ENCODE peak calls at places on chromosomes 4 and X, in eight cellular contexts. N is GM06990, S is iris pigment epithelial cell, X is HT1080, O is cerebellum, I is MCF 10A, E is cerebellar cortex, A is endothelial cell. G is an unnamed sample.

GRCh38 chrX:138128025-138128671 is 562.2 kb downstream of the ZIC3 start:
- DNase-seq in N (peak), S (peak), O (peak), I (peak), E (peak), X (peak), A (peak), G (peak)

GRCh38 chr4:19256823-19257222 is 994.9 kb upstream of the SLIT2 start:
- DNase-seq in A (no peak), E (no peak), N (no peak), O (no peak), X (no peak), I (no peak), S (no peak), G (no peak)

GRCh38 chr4:6840062-6840976 is 57.8 kb downstream of the KIAA0232 start:
- DNase-seq in O (no peak), I (no peak), S (peak), N (no peak), X (peak), A (no peak), E (no peak), G (peak)

GRCh38 chr4:138113819-138114415 is 128.2 kb downstream of the SLC7A11 start:
- DNase-seq in E (no peak), N (no peak), X (peak), I (peak), S (peak), O (no peak), A (no peak), G (peak)

GRCh38 chr4:70705146-70705855 is 16.5 kb upstream of the RUFY3 start:
- DNase-seq in O (peak), A (peak), E (peak), X (peak), S (peak), I (peak), N (peak), G (peak)

GRCh38 chrX:2829066-2829430 is 318 bp downstream of the GYG2 start:
- DNase-seq in O (no peak), A (no peak), E (no peak), X (no peak), N (no peak), I (no peak), S (no peak), G (no peak)

GRCh38 chr4:622071-622995 is 3.0 kb upstream of the PDE6B start:
- DNase-seq in S (no peak), I (no peak), O (no peak), E (no peak), X (no peak), N (no peak), A (no peak), G (peak)

GRCh38 chrX:47590984-47591383 is 8.7 kb downstream of the TIMP1 start:
- DNase-seq in I (no peak), E (no peak), N (no peak), X (no peak), O (no peak), A (no peak), S (no peak), G (no peak)

GRCh38 chr4:113051361-113051760 is 1.9 kb downstream of the ANK2 start:
- DNase-seq in I (no peak), S (no peak), X (no peak), A (no peak), N (no peak), O (no peak), E (peak), G (no peak)

GRCh38 chr4:38114435-38114834 is 154.2 kb downstream of the PTTG2 start:
- DNase-seq in N (no peak), I (no peak), O (no peak), E (no peak), A (peak), X (no peak), S (no peak), G (no peak)

GRCh38 chr4:150896513-150896912 is 118.6 kb downstream of the LRBA start:
- DNase-seq in A (no peak), E (no peak), X (no peak), N (no peak), O (no peak), I (no peak), S (no peak), G (no peak)

GRCh38 chr4:156946508-156947197 is 24.9 kb downstream of the PDGFC start:
- DNase-seq in A (no peak), I (peak), E (no peak), O (no peak), S (peak), N (no peak), X (peak), G (peak)

GRCh38 chrX:69065451-69065850 is 99.8 kb downstream of the PJA1 start:
- DNase-seq in O (no peak), N (no peak), X (peak), E (no peak), I (peak), S (peak), A (no peak), G (peak)

GRCh38 chr4:92304073-92304472 is 307 bp downstream of the GRID2 start:
- DNase-seq in E (peak), N (no peak), X (no peak), S (no peak), O (peak), A (peak), I (no peak), G (no peak)

GRCh38 chr4:168334053-168334452 is 15.5 kb upstream of the DDX60 start:
- DNase-seq in N (no peak), O (no peak), A (no peak), X (no peak), I (no peak), S (no peak), E (no peak), G (no peak)

GRCh38 chr4:181612240-181612639 is 631.0 kb upstream of the TENM3 start:
- DNase-seq in O (no peak), N (no peak), S (no peak), I (no peak), E (no peak), X (no peak), A (no peak), G (no peak)

GRCh38 chr4:169315530-169316306 is 45.0 kb upstream of the SH3RF1 start:
- DNase-seq in E (no peak), X (peak), O (no peak), S (peak), A (no peak), I (peak), N (no peak), G (peak)

GRCh38 chrX:127038065-127038464 is 218.5 kb downstream of the PRR32 start:
- DNase-seq in E (no peak), O (no peak), I (peak), A (no peak), S (no peak), N (no peak), X (no peak), G (no peak)

GRCh38 chr4:71230258-71230594 is 108.6 kb upstream of the SLC4A4 start:
- DNase-seq in N (no peak), S (no peak), E (no peak), O (no peak), X (no peak), I (no peak), A (no peak), G (peak)

GRCh38 chr4:23039813-23040212 is 347.1 kb downstream of the GBA3 start:
- DNase-seq in A (no peak), X (no peak), O (no peak), I (no peak), E (no peak), S (no peak), N (no peak), G (peak)

GRCh38 chr4:123235431-123235830 is 161.2 kb upstream of the SPRY1 start:
- DNase-seq in O (no peak), S (peak), I (no peak), N (no peak), A (no peak), X (no peak), E (no peak), G (no peak)

GRCh38 chrX:44227981-44228380 is 115.5 kb downstream of the EFHC2 start:
- DNase-seq in X (no peak), A (no peak), O (no peak), N (no peak), S (no peak), E (no peak), I (no peak), G (no peak)

GRCh38 chr4:61924131-61924530 is 724.0 kb downstream of the ADGRL3 start:
- DNase-seq in A (no peak), S (no peak), N (no peak), X (no peak), O (no peak), E (no peak), I (no peak), G (no peak)

GRCh38 chr4:111633663-111634266 is 511.5 kb upstream of the FAM241A start:
- DNase-seq in E (no peak), X (no peak), A (no peak), I (no peak), O (no peak), S (no peak), N (no peak), G (no peak)

G was measured in fibroblast of lung.